ENCODE peak calls at places on chromosome 20, in seven cellular contexts. Q is IMR-90, F is HepG2, C is HCT116, N is H1, R is K562, Y is GM12878. M is an unnamed sample.

GRCh38 chr20:55135923-55136322 is 660.5 kb downstream of the DOK5 start:
- DNase-seq in Y (no peak), C (no peak), R (no peak), Q (no peak), N (no peak), F (no peak), M (no peak)

GRCh38 chr20:17438436-17439039 is 92.6 kb downstream of the BFSP1 start:
- DNase-seq in R (peak; percentile 13), C (no peak), N (no peak), F (no peak), Y (no peak), Q (no peak), M (no peak)

GRCh38 chr20:43691928-43692524 is 25.1 kb downstream of the MYBL2 start:
- DNase-seq in Y (no peak), C (peak; percentile 29), F (peak; percentile 72), Q (peak; percentile 18), N (peak; percentile 78), R (peak; percentile 76), M (peak; percentile 37)

GRCh38 chr20:830011-830521 is 3.4 kb upstream of the FAM110A start:
- DNase-seq in N (no peak), Q (peak; percentile 60), Y (no peak), R (no peak), C (no peak), F (no peak), M (no peak)

GRCh38 chr20:63124092-63124781 is 91.7 kb downstream of the YTHDF1 start:
- DNase-seq in C (no peak), Q (peak; percentile 62), Y (no peak), F (no peak), N (no peak), R (no peak), M (no peak)

GRCh38 chr20:53828673-53829085 is 235.0 kb upstream of the ZNF217 start:
- DNase-seq in Y (no peak), Q (peak; percentile 95), F (no peak), C (peak; percentile 29), R (peak; percentile 57), N (no peak), M (peak; percentile 96)

GRCh38 chr20:31593221-31594001 is 11.7 kb upstream of the ID1 start:
- DNase-seq in C (peak; percentile 98), F (peak; percentile 95), Y (no peak), N (no peak), Q (peak; percentile 89), R (peak; percentile 54), M (peak; percentile 25)

GRCh38 chr20:49447946-49448809 is 34.3 kb downstream of the KCNB1 start:
- DNase-seq in R (no peak), F (no peak), N (no peak), C (no peak), Y (no peak), Q (no peak), M (no peak)

GRCh38 chr20:63520594-63520938 is at the start of gene PPDPF:
- DNase-seq in N (peak; percentile 88), Y (no peak), F (no peak), R (peak; percentile 99), C (no peak), Q (peak; percentile 72), M (peak; percentile 68)

GRCh38 chr20:1654994-1655393 is 2.6 kb downstream of the SIRPG start:
- DNase-seq in Y (no peak), N (no peak), F (no peak), C (no peak), R (no peak), Q (no peak), M (peak; percentile 6)

GRCh38 chr20:59809630-59810375 is 123.6 kb downstream of the SYCP2 start:
- DNase-seq in F (no peak), Q (no peak), N (no peak), R (no peak), C (no peak), Y (no peak), M (no peak)

GRCh38 chr20:58236612-58237317 is 8.3 kb upstream of the ANKRD60 start:
- DNase-seq in Y (peak; percentile 12), F (peak; percentile 52), Q (peak; percentile 61), R (peak; percentile 82), C (no peak), N (peak; percentile 97), M (peak; percentile 66)

GRCh38 chr20:36061754-36062153 is 92.8 kb upstream of the EPB41L1 start:
- DNase-seq in Q (no peak), Y (no peak), F (no peak), R (no peak), C (no peak), N (no peak), M (no peak)

GRCh38 chr20:25696384-25697131 is at the start of gene ZNF337:
- DNase-seq in N (peak; percentile 96), R (peak; percentile 89), C (peak; percentile 93), F (peak; percentile 98), Y (peak; percentile 77), Q (peak; percentile 91), M (peak; percentile 96)
- TF ChIP-seq POLR2A in N (no peak), R (peak; percentile 71), C (peak; percentile 68), F (peak; percentile 87), Y (peak; percentile 95), Q (peak; percentile 86), M (peak; percentile 85)

GRCh38 chr20:9838378-9839295 is at the start of gene PAK5:
- DNase-seq in F (peak; percentile 53), R (no peak), N (peak; percentile 93), Y (no peak), Q (peak; percentile 15), C (peak; percentile 1), M (peak; percentile 26)

GRCh38 chr20:9839626-9840025 is 750 bp upstream of the PAK5 start:
- DNase-seq in R (no peak), F (no peak), Q (no peak), Y (no peak), N (no peak), C (no peak), M (no peak)

GRCh38 chr20:9835302-9835701 is 3.6 kb downstream of the PAK5 start:
- DNase-seq in C (no peak), R (no peak), N (no peak), Y (no peak), Q (no peak), F (no peak), M (no peak)

GRCh38 chr20:9838035-9838377 is 870 bp downstream of the PAK5 start:
- DNase-seq in N (no peak), R (no peak), Q (no peak), C (no peak), F (no peak), Y (no peak), M (no peak)

DNA sequence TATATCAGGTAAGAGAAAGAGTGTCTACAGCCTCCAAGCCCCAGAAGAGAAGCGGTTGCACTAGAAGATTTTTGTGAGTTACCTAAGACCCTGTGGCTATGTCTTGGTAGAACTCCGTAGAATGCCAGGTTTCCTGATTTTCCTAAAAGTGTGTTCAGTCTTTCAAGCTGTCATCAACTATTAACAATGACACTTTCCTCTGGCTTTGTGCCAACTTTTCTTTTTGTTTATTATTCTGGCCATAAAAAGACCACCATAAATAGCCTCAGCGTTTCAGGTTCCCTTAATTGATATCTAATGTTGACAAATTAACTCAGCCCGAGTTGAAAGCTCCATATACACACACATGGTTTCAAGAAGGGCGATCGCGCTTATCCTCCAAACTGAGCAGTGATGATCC is 1.2 kb downstream of the PAK5 start:
- DNase-seq in Q (no peak), R (no peak), N (no peak), F (no peak), C (no peak), Y (no peak), M (no peak)
- H2AFZ ChIP-seq in Q (no peak overlapping the region), R (no peak overlapping the region), N (no peak overlapping the region), F (no peak overlapping the region), C (no peak overlapping the region), Y (no peak overlapping the region), M (no peak overlapping the region)

DNA sequence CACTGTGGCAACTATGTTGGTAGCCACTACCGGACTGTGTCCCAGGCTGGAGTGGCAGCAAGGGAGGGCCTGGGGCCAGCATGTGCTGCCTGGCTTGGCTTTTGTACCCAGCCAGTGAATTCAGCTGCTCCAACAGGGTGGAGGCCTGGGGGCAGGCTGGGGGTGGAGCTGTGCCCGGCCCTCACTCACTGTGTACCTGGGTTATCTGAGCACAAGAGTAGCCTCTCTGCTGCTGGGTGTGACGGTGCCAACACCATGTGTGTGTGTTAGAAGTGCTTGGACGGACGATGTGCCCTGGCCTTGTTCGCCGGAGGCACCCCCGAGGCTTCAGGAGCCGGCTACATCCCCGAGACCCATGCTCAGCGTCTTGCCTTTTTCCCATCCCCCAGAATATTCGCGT is 49.2 kb downstream of the EFCAB8 start:
- DNase-seq in F (no peak), Y (no peak), R (no peak), C (no peak), N (no peak), Q (no peak), M (no peak)
- H3K9ac ChIP-seq in F (no peak overlapping the region), Y (no peak overlapping the region), R (no peak overlapping the region), C (no peak overlapping the region), N (no peak overlapping the region), Q (no peak overlapping the region), M (no peak overlapping the region)

GRCh38 chr20:50924261-50924660 is 7.0 kb downstream of the ADNP start:
- DNase-seq in N (no peak), C (no peak), Q (peak; percentile 43), Y (no peak), R (no peak), F (no peak), M (no peak)

GRCh38 chr20:50921783-50922501 is 9.3 kb downstream of the ADNP start:
- DNase-seq in R (no peak), F (no peak), Y (no peak), N (no peak), Q (no peak), C (no peak), M (no peak)

GRCh38 chr20:50919567-50919966 is 11.7 kb downstream of the ADNP start:
- DNase-seq in Q (peak; percentile 84), F (no peak), N (no peak), R (no peak), Y (no peak), C (no peak), M (no peak)

GRCh38 chr20:50918403-50918802 is 12.8 kb downstream of the ADNP start:
- DNase-seq in F (no peak), N (no peak), C (no peak), Q (peak; percentile 75), R (no peak), Y (no peak), M (no peak)

GRCh38 chr20:50921055-50921454 is 10.2 kb downstream of the ADNP start:
- DNase-seq in F (no peak), R (no peak), N (no peak), Y (no peak), C (no peak), Q (no peak), M (no peak)
- TF ChIP-seq POLR2A in F (no peak), R (no peak), N (no peak), Y (no peak), C (no peak), Q (no peak), M (no peak)

DNA sequence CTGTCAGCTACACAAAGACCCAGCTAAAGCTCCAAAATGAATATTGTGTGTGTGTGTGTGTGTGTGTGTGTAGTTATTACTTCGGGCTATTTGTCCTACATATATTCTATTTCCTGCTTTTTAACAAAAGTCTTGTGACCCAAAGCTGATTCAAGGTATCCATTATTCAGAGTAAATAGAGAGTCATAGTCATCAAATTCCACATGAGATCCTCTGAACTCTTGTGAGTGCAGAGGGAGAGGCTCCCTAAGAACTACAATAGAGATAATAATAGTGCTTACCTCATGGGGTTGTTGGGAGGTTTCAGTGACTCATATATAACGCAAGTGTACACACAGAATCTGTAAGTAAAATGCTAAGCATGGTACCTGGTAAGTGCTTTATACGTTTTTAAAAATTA is 95.6 kb upstream of the SHLD1 start:
- DNase-seq in C (no peak), Y (no peak), R (peak; percentile 28), N (no peak), Q (peak; percentile 97), F (peak; percentile 93), M (peak; percentile 80)
- H2AFZ ChIP-seq in C (no peak overlapping the region), Y (no peak overlapping the region), R (peak overlapping the region; percentile 52), N (no peak overlapping the region), Q (no peak overlapping the region), F (no peak overlapping the region), M (peak overlapping the region; percentile 34)

M was measured in endothelial cell of umbilical vein.